ENCODE peak calls at places on chromosomes 2 and 18, in six cellular contexts. D is AG10803, G is Peyer's patch, N is heart left ventricle, I is mucosa of descending colon, O is adrenal gland. L is an unnamed sample.

GRCh38 chr2:209960676-209961630 is 41.5 kb upstream of the RPE start:
- DNase-seq in I (peak), N (peak), G (no peak), O (peak), D (peak), L (peak)

GRCh38 chr2:240800241-240800640 is 19.8 kb downstream of the KIF1A start:
- DNase-seq in G (peak), D (peak), N (no peak), O (peak), I (no peak), L (no peak)

GRCh38 chr2:72757177-72757775 is 68.6 kb downstream of the EXOC6B start:
- DNase-seq in I (no peak), N (no peak), D (peak), O (peak), G (no peak), L (no peak)

GRCh38 chr2:133641497-133641896 is 73.2 kb upstream of the NCKAP5 start:
- DNase-seq in N (no peak), O (no peak), I (peak), D (no peak), G (no peak), L (no peak)

GRCh38 chr2:98796775-98797544 is 66.0 kb upstream of the MGAT4A start:
- DNase-seq in N (no peak), O (no peak), D (no peak), G (no peak), I (no peak), L (no peak)

GRCh38 chr18:35282353-35282752 is 7.7 kb downstream of the ZSCAN30 start:
- DNase-seq in G (no peak), O (no peak), D (peak), N (no peak), I (no peak), L (no peak)

GRCh38 chr18:8469793-8470192 is 139.4 kb upstream of the RAB12 start:
- DNase-seq in O (no peak), G (no peak), N (no peak), I (no peak), D (peak), L (no peak)

GRCh38 chr2:112749755-112750559 is 14.5 kb downstream of the CKAP2L start:
- DNase-seq in I (peak), O (peak), N (peak), G (peak), D (peak), L (peak)

GRCh38 chr2:209525834-209526281 is 102.0 kb downstream of the MAP2 start:
- DNase-seq in D (peak), G (no peak), N (no peak), O (no peak), I (no peak), L (no peak)

GRCh38 chr2:8571792-8572499 is 109.9 kb upstream of the ID2 start:
- DNase-seq in D (no peak), N (no peak), I (peak), G (no peak), O (no peak), L (no peak)

GRCh38 chr2:106990307-106990706 is 104.3 kb upstream of the ST6GAL2 start:
- DNase-seq in N (no peak), O (no peak), G (no peak), D (peak), I (no peak), L (no peak)

DNA sequence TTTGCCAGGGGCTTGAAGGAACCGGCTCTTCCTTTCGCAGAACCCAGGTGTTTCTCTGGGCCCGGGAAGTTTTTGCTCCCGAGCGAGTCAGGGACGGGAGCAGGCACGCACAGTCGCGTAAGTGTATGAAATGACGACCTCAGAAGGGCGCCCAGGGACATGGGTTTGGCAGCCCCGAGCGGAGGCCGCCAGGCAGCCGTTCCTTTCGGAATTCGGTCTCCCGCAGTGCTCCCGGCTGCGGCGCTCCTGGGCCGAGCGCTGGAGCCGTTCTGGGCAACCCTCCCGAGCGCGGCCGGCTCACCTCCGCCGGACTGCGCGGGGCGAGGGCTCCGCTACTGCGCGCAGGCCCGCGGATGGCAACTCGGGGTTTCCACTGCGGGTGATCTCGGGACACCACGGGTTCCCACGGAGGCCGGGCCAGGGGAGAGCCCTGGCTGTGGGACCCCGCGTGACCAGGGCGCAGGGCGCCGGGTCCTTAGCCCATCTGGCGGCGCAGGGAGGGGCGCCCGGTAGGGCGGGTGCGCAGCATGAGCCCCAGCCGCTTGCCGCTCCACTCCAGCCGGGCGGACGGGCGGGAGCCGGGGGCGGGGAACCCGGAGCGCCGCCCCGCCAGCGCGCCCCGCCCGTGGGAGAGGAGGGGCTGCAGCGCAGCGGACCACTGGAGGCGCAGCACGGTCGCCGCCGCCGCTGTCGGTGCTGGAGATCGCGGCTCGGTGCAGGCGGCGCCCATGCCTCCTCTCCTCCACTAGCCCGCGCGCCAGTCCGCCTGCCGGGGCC is at the start of gene OSBPL6:
- DNase-seq in G (peak), I (peak), O (peak), N (peak), D (peak), L (peak)
- TF ChIP-seq CTCF in G (peak), I (peak), O (no peak), N (peak), D (no peak), L (peak)

GRCh38 chr2:105443610-105444598 is 45.1 kb upstream of the FHL2 start:
- DNase-seq in I (no peak), D (no peak), G (no peak), N (no peak), O (no peak), L (no peak)
- TF ChIP-seq CTCF in I (no peak), D (no peak), G (no peak), N (no peak), O (no peak), L (no peak)

GRCh38 chr2:95165371-95166064 is at the start of gene ZNF2:
- DNase-seq in G (peak), N (peak), I (peak), D (peak), O (peak), L (peak)
- TF ChIP-seq CTCF in G (peak), N (peak), I (peak), D (no peak), O (no peak), L (no peak)

GRCh38 chr2:196482119-196483065 is 157.1 kb upstream of the CCDC150 start:
- DNase-seq in G (no peak), N (no peak), D (peak), O (no peak), I (no peak), L (peak)
- TF ChIP-seq CTCF in G (no peak), N (no peak), D (no peak), O (no peak), I (no peak), L (no peak)

GRCh38 chr2:51710222-51710621 is 678.3 kb upstream of the NRXN1 start:
- DNase-seq in O (no peak), D (no peak), G (no peak), I (peak), N (no peak), L (peak)
- TF ChIP-seq CTCF in O (no peak), D (no peak), G (no peak), I (no peak), N (no peak), L (peak)

GRCh38 chr18:52991246-52991645 is 651.2 kb downstream of the DCC start:
- DNase-seq in D (no peak), N (no peak), O (no peak), G (no peak), I (no peak), L (no peak)

GRCh38 chr18:52995875-52996274 is 655.9 kb downstream of the DCC start:
- DNase-seq in I (no peak), G (no peak), D (no peak), N (no peak), O (no peak), L (no peak)

GRCh38 chr18:52992041-52992440 is 652.0 kb downstream of the DCC start:
- DNase-seq in D (no peak), I (peak), G (no peak), N (no peak), O (no peak), L (no peak)
- TF ChIP-seq CTCF in D (no peak), I (no peak), G (no peak), N (peak), O (no peak), L (peak)

DNA sequence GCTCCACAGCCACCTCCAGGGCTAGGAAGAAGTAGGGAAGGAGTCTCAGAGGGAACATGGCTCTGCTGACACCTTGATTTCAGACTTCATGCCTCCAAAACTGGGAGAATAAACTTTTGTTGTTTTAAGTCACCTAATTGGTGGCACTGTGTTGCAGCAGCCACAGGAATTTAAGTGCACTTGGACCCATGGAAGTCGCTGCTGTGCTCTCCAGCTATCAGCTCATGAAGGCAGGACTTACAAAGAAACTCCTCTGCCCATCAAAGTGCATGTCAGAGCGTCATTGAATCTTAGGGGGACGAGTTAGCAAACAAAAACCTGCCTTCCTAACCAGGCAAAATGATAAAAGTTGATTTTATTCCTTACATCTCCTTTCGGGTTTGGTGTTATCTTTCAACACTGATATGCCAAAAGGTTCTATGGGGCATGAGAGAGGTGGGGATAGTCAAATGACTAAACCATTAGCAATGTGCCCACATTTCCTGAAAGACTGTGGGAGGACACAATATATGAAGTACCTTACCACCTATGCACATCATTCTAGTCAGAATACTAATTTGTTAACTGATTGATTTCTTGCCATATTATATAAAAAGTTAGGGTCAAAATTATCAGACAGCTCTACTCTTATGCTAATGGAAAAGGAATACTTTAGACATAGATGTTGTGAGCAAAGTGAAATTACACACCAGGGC is 235.8 kb upstream of the TNP1 start:
- DNase-seq in O (no peak), D (no peak), I (no peak), N (no peak), G (no peak), L (no peak)
- TF ChIP-seq CTCF in O (no peak), D (no peak), I (no peak), N (no peak), G (no peak), L (no peak)

GRCh38 chr2:174688079-174688478 is 76.2 kb downstream of the CHRNA1 start:
- DNase-seq in G (no peak), O (no peak), I (no peak), N (no peak), D (peak), L (no peak)
- TF ChIP-seq CTCF in G (peak), O (peak), I (peak), N (peak), D (peak), L (peak)

GRCh38 chr2:156622491-156622890 is 186.3 kb downstream of the GPD2 start:
- DNase-seq in G (no peak), D (no peak), O (no peak), N (no peak), I (no peak), L (no peak)

GRCh38 chr2:156615836-156616322 is 179.7 kb downstream of the GPD2 start:
- DNase-seq in O (no peak), G (no peak), I (no peak), N (no peak), D (no peak), L (no peak)

DNA sequence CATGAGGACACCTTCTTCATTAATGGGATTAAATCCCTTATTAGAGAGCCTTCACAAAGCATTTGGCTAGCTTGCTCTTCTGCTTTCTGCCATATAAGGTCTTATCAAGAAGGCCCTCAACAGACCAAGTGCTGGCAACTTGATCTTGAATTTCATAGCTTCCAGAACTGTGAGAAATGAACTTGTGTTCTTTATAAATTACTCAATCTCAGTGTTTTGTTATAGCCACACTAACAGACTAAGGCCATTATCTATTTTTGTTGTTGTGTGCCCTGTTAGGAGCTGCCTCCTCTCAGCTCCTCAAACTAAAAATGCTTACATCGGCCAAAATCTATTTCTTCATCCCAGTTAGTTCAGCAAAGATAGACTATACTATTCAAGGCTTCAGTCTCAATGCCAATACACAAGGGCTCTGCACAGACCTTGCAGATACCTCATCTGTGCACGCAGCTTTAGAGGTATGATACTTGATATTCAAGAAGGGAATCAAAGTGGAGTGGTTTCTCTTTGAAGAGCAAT is 182.9 kb downstream of the GPD2 start:
- DNase-seq in N (no peak), D (no peak), I (no peak), O (no peak), G (no peak), L (no peak)
- TF ChIP-seq CTCF in N (no peak), D (no peak), I (no peak), O (no peak), G (no peak), L (no peak)

L was measured in glutamatergic neuron.